ENCODE peak calls at places on chromosomes 7 and 10, in nine cellular contexts. V is adipocyte, Y is IMR-90, P is cardiac muscle cell, Q is lower lobe of right lung, F is body of pancreas, T is MG63, W is stomach, U is OCI-LY7. I is an unnamed sample.

GRCh38 chr7:52753855-52754254 is 281.6 kb upstream of the POM121L12 start:
- DNase-seq in V (no peak), Y (no peak), P (no peak), Q (no peak), F (no peak), T (no peak), W (no peak), U (no peak), I (no peak)

GRCh38 chr10:100993986-100994708 is 5.5 kb upstream of the LZTS2 start:
- DNase-seq in V (peak; percentile 75), Y (peak; percentile 45), P (peak; percentile 55), Q (no peak), F (no peak), T (no peak), W (no peak), U (no peak), I (no peak)

GRCh38 chr10:116444527-116445142 is 17.0 kb downstream of the PNLIPRP3 start:
- DNase-seq in V (peak; percentile 50), Y (peak; percentile 31), P (peak; percentile 40), Q (no peak), F (peak; percentile 25), T (no peak), W (no peak), U (peak; percentile 31), I (no peak)

GRCh38 chr10:118017071-118017740 is 29.5 kb downstream of the RAB11FIP2 start:
- DNase-seq in V (no peak), Y (no peak), P (no peak), Q (no peak), F (no peak), T (no peak), W (no peak), U (no peak), I (no peak)

GRCh38 chr10:7260912-7261700 is 149.7 kb downstream of the SFMBT2 start:
- DNase-seq in V (no peak), Y (peak; percentile 65), P (peak; percentile 9), Q (no peak), F (no peak), T (peak; percentile 6), W (no peak), U (no peak), I (no peak)

GRCh38 chr10:46546591-46547330 is 9.7 kb downstream of the GPRIN2 start:
- DNase-seq in V (no peak), Y (no peak), P (no peak), Q (peak; percentile 91), F (peak; percentile 58), T (no peak), W (peak; percentile 48), U (no peak), I (peak; percentile 85)

GRCh38 chr7:2894118-2894940 is 50.2 kb upstream of the GNA12 start:
- DNase-seq in V (no peak), Y (no peak), P (no peak), Q (no peak), F (no peak), T (no peak), W (peak; percentile 32), U (peak; percentile 91), I (no peak)

GRCh38 chr10:72038458-72039001 is 49.8 kb downstream of the SPOCK2 start:
- DNase-seq in V (peak; percentile 33), Y (peak; percentile 64), P (no peak), Q (no peak), F (no peak), T (peak; percentile 51), W (no peak), U (no peak), I (no peak)

GRCh38 chr7:4241791-4242190 is 440.3 kb upstream of the FOXK1 start:
- DNase-seq in V (no peak), Y (no peak), P (no peak), Q (no peak), F (no peak), T (no peak), W (no peak), U (no peak), I (no peak)

GRCh38 chr7:9192969-9193368 is 759.6 kb downstream of the NXPH1 start:
- DNase-seq in V (no peak), Y (no peak), P (no peak), Q (no peak), F (no peak), T (no peak), W (no peak), U (no peak), I (no peak)

GRCh38 chr7:46468753-46469356 is 547.8 kb upstream of the IGFBP3 start:
- DNase-seq in V (peak; percentile 25), Y (peak; percentile 35), P (peak; percentile 57), Q (no peak), F (no peak), T (no peak), W (no peak), U (peak; percentile 60), I (no peak)
- H3K9me3 ChIP-seq in V (peaks cover 80% of the 10 kb centered on the region), Y (peaks cover 54% of the 10 kb centered on the region), P (peaks cover 3% of the 10 kb centered on the region), Q (peaks cover 82% of the 10 kb centered on the region), F (peaks cover 7% of the 10 kb centered on the region), T (peaks cover 37% of the 10 kb centered on the region), W (peaks cover 66% of the 10 kb centered on the region), U (peaks cover 7% of the 10 kb centered on the region), I (peaks cover 42% of the 10 kb centered on the region)

GRCh38 chr7:6171532-6172330 is 100.7 kb downstream of the CYTH3 start:
- DNase-seq in V (no peak), Y (no peak), P (no peak), Q (no peak), F (no peak), T (no peak), W (no peak), U (no peak), I (no peak)
- H3K36me3 ChIP-seq in V (peaks cover 77% of the 10 kb centered on the region), Y (peaks cover 30% of the 10 kb centered on the region), P (no peaks in the 10 kb centered on the region), Q (peaks cover 51% of the 10 kb centered on the region), F (no peaks in the 10 kb centered on the region), T (peaks cover 20% of the 10 kb centered on the region), W (peaks cover 7% of the 10 kb centered on the region), U (no peaks in the 10 kb centered on the region), I (peaks cover 28% of the 10 kb centered on the region)

GRCh38 chr7:158255558-158255957 is 332.1 kb downstream of the PTPRN2 start:
- DNase-seq in V (no peak), Y (no peak), P (no peak), Q (no peak), F (no peak), T (no peak), W (no peak), U (no peak), I (peak; percentile 26)
- H3K9me3 ChIP-seq in V (no peaks in the 10 kb centered on the region), Y (peaks cover 64% of the 10 kb centered on the region), P (no peaks in the 10 kb centered on the region), Q (no peaks in the 10 kb centered on the region), F (no peaks in the 10 kb centered on the region), T (no peaks in the 10 kb centered on the region), W (no peaks in the 10 kb centered on the region), U (peaks cover 4% of the 10 kb centered on the region), I (no peaks in the 10 kb centered on the region)

DNA sequence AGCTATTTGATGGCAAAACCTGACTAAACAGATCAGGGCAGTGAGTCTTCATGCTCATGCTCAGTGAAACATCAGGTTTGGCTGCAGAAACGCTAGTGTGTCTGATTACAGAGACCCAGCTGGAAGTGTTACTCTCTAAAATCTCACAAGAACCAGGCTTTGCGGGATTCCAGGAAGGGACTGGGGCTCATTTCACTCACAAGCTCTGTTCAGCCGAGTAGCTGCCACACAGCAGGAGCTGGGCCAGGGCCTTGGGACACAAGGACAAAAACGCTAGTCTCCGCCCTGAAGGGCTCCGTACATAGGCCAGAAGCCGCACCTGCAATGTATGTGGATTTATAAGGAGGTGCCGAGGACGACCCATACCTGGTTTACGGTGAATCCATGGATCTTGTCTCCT is 2.8 kb downstream of the PITRM1 start:
- DNase-seq in V (no peak), Y (no peak), P (no peak), Q (no peak), F (no peak), T (no peak), W (no peak), U (no peak), I (no peak)
- H3K36me3 ChIP-seq in V (peaks cover 53% of the 10 kb centered on the region), Y (peaks cover 40% of the 10 kb centered on the region), P (peaks cover 39% of the 10 kb centered on the region), Q (peaks cover 51% of the 10 kb centered on the region), F (peaks cover 14% of the 10 kb centered on the region), T (peaks cover 40% of the 10 kb centered on the region), W (peaks cover 52% of the 10 kb centered on the region), U (peaks cover 47% of the 10 kb centered on the region), I (peaks cover 53% of the 10 kb centered on the region)

DNA sequence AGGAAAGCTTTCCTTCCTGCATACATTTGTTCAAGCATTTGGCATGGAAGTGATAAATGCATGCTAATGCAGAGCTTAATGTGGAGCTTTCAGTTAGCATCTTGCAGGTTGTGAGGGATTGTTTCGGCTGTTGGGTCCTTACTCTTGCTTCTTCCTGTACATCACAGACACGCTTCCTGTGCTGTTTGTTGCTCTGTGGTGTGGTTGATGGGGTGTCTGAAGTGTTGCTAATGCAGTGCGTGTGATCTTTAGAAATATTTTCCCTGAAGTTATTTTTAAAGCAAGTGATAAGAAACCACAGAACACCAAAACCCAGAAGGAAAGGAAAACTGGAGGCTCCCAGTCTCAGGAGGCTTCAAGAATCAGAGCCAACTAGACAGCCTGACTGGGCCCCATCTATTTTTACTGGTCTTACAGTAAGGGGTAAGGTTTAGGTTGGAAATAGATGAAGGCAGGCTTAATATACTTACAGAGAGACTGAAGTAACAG is 143.1 kb downstream of the CHN2 start:
- DNase-seq in V (no peak), Y (no peak), P (peak; percentile 77), Q (no peak), F (no peak), T (no peak), W (no peak), U (no peak), I (no peak)
- H3K9me3 ChIP-seq in V (no peaks in the 10 kb centered on the region), Y (no peaks in the 10 kb centered on the region), P (no peaks in the 10 kb centered on the region), Q (no peaks in the 10 kb centered on the region), F (no peaks in the 10 kb centered on the region), T (no peaks in the 10 kb centered on the region), W (no peaks in the 10 kb centered on the region), U (no peaks in the 10 kb centered on the region), I (no peaks in the 10 kb centered on the region)

GRCh38 chr10:74320717-74321116 is 169.7 kb downstream of the ADK start:
- DNase-seq in V (no peak), Y (no peak), P (no peak), Q (no peak), F (no peak), T (no peak), W (no peak), U (no peak), I (no peak)
- H3K36me3 ChIP-seq in V (no peaks in the 10 kb centered on the region), Y (peaks cover 1% of the 10 kb centered on the region), P (no peaks in the 10 kb centered on the region), Q (no peaks in the 10 kb centered on the region), F (no peaks in the 10 kb centered on the region), T (no peaks in the 10 kb centered on the region), W (no peaks in the 10 kb centered on the region), U (peaks cover 4% of the 10 kb centered on the region), I (peaks cover 9% of the 10 kb centered on the region)

I was measured in suprapubic skin.